ENCODE peak calls at places on chromosomes 3 and 15, in four cellular contexts. E, T, V and N are unnamed samples.

GRCh38 chr3:127424766-127425504 is 137.1 kb upstream of the PRR20G start:
- DNase-seq in E (peak; percentile 42), T (no peak), V (no peak), N (no peak)

GRCh38 chr3:48437812-48438211 is 2.1 kb downstream of the CCDC51 start:
- DNase-seq in E (no peak), T (no peak), V (no peak), N (no peak)

GRCh38 chr3:39126532-39127071 is 19.1 kb downstream of the TTC21A start:
- DNase-seq in E (no peak), T (peak; percentile 24), V (no peak), N (no peak)

GRCh38 chr3:64884574-64884973 is 196.8 kb upstream of the ADAMTS9 start:
- DNase-seq in E (no peak), T (no peak), V (no peak), N (no peak)

GRCh38 chr3:128283429-128283828 is 130.1 kb downstream of the EEFSEC start:
- DNase-seq in E (no peak), T (no peak), V (no peak), N (no peak)

GRCh38 chr15:44137750-44138149 is 57.3 kb downstream of the FRMD5 start:
- DNase-seq in E (no peak), T (peak; percentile 19), V (no peak), N (no peak)

GRCh38 chr3:55630921-55631299 is 143.8 kb upstream of the WNT5A start:
- DNase-seq in E (no peak), T (no peak), V (no peak), N (no peak)

GRCh38 chr15:42011074-42011473 is 9.8 kb downstream of the PLA2G4E start:
- DNase-seq in E (no peak), T (no peak), V (no peak), N (no peak)

GRCh38 chr15:32843211-32843907 is 125.6 kb downstream of the GREM1 start:
- DNase-seq in E (no peak), T (no peak), V (no peak), N (no peak)

GRCh38 chr15:68564173-68564572 is 14.6 kb upstream of the CORO2B start:
- DNase-seq in E (no peak), T (no peak), V (no peak), N (no peak)

GRCh38 chr15:70801111-70801510 is 37.8 kb upstream of the UACA start:
- DNase-seq in E (no peak), T (no peak), V (no peak), N (no peak)

DNA sequence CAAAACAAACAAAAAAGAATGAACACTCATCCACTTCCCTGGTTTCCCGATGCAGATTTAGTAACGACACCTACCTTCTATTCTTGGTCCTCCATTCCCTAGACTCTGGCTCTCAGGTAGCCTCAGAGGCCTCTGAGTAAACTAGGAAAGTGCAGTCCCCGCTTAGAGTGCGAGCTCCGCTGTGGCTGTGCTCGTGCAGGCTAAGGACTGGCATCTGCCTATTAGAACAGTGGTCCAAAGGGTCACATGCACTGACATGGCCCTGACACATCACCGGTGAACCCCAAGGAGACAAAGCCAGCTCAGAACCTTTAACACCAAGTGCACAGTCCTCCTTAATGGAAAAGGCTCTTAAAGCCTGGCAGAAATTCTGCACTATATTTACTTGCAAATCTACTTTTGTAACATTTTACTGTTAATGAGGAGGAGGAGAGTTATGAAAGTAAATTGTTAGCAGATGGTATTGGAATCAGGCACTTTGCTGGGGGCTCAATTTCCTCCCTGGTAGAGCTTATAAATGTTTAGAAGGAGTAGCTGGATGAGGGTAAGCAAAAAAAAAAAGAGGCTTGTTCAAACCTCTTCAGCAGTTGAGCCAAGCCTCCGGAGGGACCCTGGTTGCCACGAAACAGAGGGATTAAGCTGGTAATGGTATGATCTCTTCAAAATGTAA is 31.1 kb downstream of the VGLL4 start:
- DNase-seq in E (no peak), T (no peak), V (no peak), N (no peak)
- H3K27ac ChIP-seq in E (no peak overlapping the region), T (no peak overlapping the region), V (peak overlapping the region; percentile 51), N (no peak overlapping the region)

GRCh38 chr3:134029734-134030381 is at the start of gene SLCO2A1:
- DNase-seq in E (no peak), T (peak; percentile 30), V (no peak), N (peak; percentile 56)
- H3K4me3 ChIP-seq in E (peak within 1 kb of the TSS; percentile 61), T (peak within 1 kb of the TSS; percentile 39), V (peak within 1 kb of the TSS; percentile 49), N (peak within 1 kb of the TSS; percentile 45)

GRCh38 chr3:196975349-196975748 is 6.7 kb upstream of the PIGZ start:
- DNase-seq in E (no peak), T (no peak), V (no peak), N (no peak)
- H3K27ac ChIP-seq in E (no peak overlapping the region), T (no peak overlapping the region), V (no peak overlapping the region), N (no peak overlapping the region)

GRCh38 chr15:76341366-76342045 is 4.9 kb downstream of the ISL2 start:
- DNase-seq in E (no peak), T (no peak), V (no peak), N (no peak)
- H3K4me3 ChIP-seq in E (peak overlapping the region; percentile 50), T (no peak overlapping the region), V (no peak overlapping the region), N (no peak overlapping the region)

GRCh38 chr15:38149315-38149714 is 103.3 kb upstream of the SPRED1 start:
- DNase-seq in E (no peak), T (no peak), V (no peak), N (no peak)

GRCh38 chr15:38148476-38148875 is 104.2 kb upstream of the SPRED1 start:
- DNase-seq in E (no peak), T (no peak), V (no peak), N (no peak)

GRCh38 chr15:38147246-38147645 is 105.4 kb upstream of the SPRED1 start:
- DNase-seq in E (no peak), T (no peak), V (no peak), N (no peak)

GRCh38 chr15:38145671-38146111 is 106.9 kb upstream of the SPRED1 start:
- DNase-seq in E (no peak), T (no peak), V (no peak), N (no peak)

DNA sequence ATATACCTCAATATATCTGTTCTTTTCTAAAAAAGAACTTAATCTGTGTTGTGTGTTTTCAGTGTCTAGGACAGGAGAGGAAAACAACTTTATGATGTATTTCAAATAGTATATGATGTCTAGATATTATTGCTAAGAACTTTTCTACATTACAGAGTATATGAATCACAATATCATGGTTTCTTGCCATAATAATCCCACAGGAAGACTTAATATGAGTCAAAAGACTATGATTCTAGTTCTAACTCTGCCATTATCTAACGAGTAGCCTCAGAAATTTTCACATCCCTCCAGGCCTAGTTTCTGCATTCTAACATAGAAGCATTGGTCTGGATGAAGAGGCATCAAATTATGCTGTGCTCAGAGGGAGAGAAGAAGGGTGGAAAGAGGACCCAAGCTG is 107.7 kb upstream of the SPRED1 start:
- DNase-seq in E (no peak), T (no peak), V (no peak), N (no peak)
- H3K27ac ChIP-seq in E (no peak overlapping the region), T (no peak overlapping the region), V (no peak overlapping the region), N (no peak overlapping the region)

GRCh38 chr3:193391902-193392301 is 13.3 kb upstream of the ATP13A5 start:
- DNase-seq in E (no peak), T (peak; percentile 19), V (no peak), N (no peak)
- H3K4me3 ChIP-seq in E (no peak overlapping the region), T (no peak overlapping the region), V (no peak overlapping the region), N (no peak overlapping the region)

DNA sequence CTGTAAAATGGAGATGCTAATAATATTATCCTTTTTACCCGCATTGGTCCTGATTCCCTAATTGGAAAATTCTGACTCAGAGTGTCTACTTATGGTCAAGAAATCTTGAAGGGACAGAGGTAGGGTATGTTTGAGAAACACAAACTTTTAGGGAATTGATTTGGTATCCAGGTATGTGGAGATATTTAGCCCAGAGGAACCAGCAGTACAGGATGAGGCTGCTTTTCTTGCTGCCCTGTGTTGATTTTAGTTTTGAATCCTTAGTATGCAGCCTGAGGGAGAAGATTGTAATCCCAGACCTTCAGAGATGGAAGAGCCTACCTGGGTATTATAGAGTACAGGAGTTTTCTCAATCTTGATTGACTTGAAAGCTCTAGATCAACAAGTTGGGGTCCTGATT is 569.1 kb downstream of the PDCD6IP start:
- DNase-seq in E (no peak), T (no peak), V (no peak), N (no peak)
- H3K27ac ChIP-seq in E (no peak overlapping the region), T (no peak overlapping the region), V (no peak overlapping the region), N (no peak overlapping the region)

DNA sequence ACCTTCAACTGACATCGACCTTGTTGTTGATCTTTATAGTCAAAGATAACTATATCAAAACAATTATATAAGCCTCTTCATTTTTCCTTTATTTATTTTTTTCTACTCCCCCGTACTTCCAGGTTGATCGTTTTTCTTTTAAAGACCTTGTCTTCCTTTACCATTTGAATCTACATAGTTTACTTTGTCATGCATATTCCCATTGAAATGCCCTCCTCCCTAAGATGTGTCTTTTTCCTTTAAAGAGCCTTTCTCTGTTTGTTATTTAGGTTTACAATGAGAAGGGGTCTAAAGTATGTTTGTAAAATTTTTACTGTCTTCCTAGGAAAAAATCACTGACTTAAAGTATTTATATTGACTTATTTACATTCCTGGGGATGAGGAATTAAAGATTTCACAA is 29.4 kb upstream of the ZNF717 start:
- DNase-seq in E (no peak), T (no peak), V (no peak), N (no peak)
- H3K4me3 ChIP-seq in E (no peak overlapping the region), T (no peak overlapping the region), V (no peak overlapping the region), N (no peak overlapping the region)

GRCh38 chr15:59335197-59335786 is 37.4 kb downstream of the MYO1E start:
- DNase-seq in E (no peak), T (no peak), V (no peak), N (no peak)

GRCh38 chr15:59340325-59340724 is 32.3 kb downstream of the MYO1E start:
- DNase-seq in E (no peak), T (no peak), V (no peak), N (no peak)

GRCh38 chr15:59338414-59338813 is 34.3 kb downstream of the MYO1E start:
- DNase-seq in E (no peak), T (no peak), V (no peak), N (no peak)

GRCh38 chr15:59344311-59344710 is 28.4 kb downstream of the MYO1E start:
- DNase-seq in E (no peak), T (no peak), V (no peak), N (no peak)

DNA sequence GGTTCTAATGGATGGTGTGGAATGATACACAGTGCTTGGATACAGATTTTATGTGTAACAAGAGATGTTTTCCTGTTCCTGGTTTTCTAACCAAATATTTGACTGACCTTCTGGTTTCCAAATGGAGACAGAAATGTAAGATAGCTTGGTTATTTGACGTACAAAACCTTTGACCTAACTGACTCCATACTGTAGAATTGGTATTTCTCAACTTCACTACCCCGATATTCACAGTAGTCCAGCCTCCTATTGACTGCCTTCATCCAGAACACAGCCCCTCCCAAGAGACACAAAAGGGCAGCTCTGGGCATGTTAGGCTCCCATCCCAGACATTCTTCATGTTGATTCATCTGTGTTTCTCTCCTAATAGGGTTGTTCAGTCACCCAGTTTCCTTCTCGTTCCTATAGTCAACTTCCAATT is 33.4 kb downstream of the MYO1E start:
- DNase-seq in E (no peak), T (peak; percentile 94), V (no peak), N (no peak)
- H3K27ac ChIP-seq in E (peak overlapping the region; percentile 37), T (peak overlapping the region; percentile 90), V (no peak overlapping the region), N (no peak overlapping the region)